ENCODE peak calls at places on chromosome 5, in five cellular contexts. One of them, this sample, is unnamed.

GRCh38 chr5:73214921-73215490 is 42.0 kb downstream of the TMEM174 start:
- DNase-seq in left colon: no peak
- DNase-seq in Kasumi-1: no peak
- DNase-seq in C1 segment of cervical spinal cord: no peak
- DNase-seq in stromal cell of bone marrow: no peak
- DNase-seq in this sample: no peak

GRCh38 chr5:386432-387341 is 56.3 kb upstream of the EXOC3 start:
- DNase-seq in left colon: no peak
- DNase-seq in Kasumi-1: no peak
- DNase-seq in C1 segment of cervical spinal cord: no peak
- DNase-seq in stromal cell of bone marrow: no peak
- DNase-seq in this sample: no peak

GRCh38 chr5:77211013-77211690 is 672 bp downstream of the PDE8B start:
- DNase-seq in left colon: no peak
- DNase-seq in Kasumi-1: peak; percentile 23
- DNase-seq in C1 segment of cervical spinal cord: no peak
- DNase-seq in stromal cell of bone marrow: no peak
- DNase-seq in this sample: no peak

GRCh38 chr5:172339264-172340180 is 56.0 kb upstream of the UBTD2 start:
- DNase-seq in left colon: no peak
- DNase-seq in Kasumi-1: no peak
- DNase-seq in C1 segment of cervical spinal cord: no peak
- DNase-seq in stromal cell of bone marrow: no peak
- DNase-seq in this sample: no peak

GRCh38 chr5:34526682-34527305 is 129.3 kb upstream of the RAI14 start:
- DNase-seq in left colon: no peak
- DNase-seq in Kasumi-1: no peak
- DNase-seq in C1 segment of cervical spinal cord: no peak
- DNase-seq in stromal cell of bone marrow: no peak
- DNase-seq in this sample: no peak

GRCh38 chr5:116938488-116938887 is 363.9 kb upstream of the SEMA6A start:
- DNase-seq in left colon: no peak
- DNase-seq in Kasumi-1: no peak
- DNase-seq in C1 segment of cervical spinal cord: no peak
- DNase-seq in stromal cell of bone marrow: no peak
- DNase-seq in this sample: no peak

GRCh38 chr5:124453221-124454032 is 293.0 kb downstream of the ZNF608 start:
- DNase-seq in left colon: no peak
- DNase-seq in Kasumi-1: peak; percentile 52
- DNase-seq in C1 segment of cervical spinal cord: no peak
- DNase-seq in stromal cell of bone marrow: peak; percentile 40
- DNase-seq in this sample: no peak

GRCh38 chr5:14439087-14439841 is 142.3 kb upstream of the OTULINL start:
- DNase-seq in left colon: no peak
- DNase-seq in Kasumi-1: no peak
- DNase-seq in C1 segment of cervical spinal cord: no peak
- DNase-seq in stromal cell of bone marrow: no peak
- DNase-seq in this sample: no peak

GRCh38 chr5:91074615-91075014 is 308.5 kb downstream of the ARRDC3 start:
- DNase-seq in left colon: no peak
- DNase-seq in Kasumi-1: no peak
- DNase-seq in C1 segment of cervical spinal cord: no peak
- DNase-seq in stromal cell of bone marrow: peak; percentile 82
- DNase-seq in this sample: no peak

GRCh38 chr5:110977927-110978326 is 93.6 kb upstream of the TSLP start:
- DNase-seq in left colon: no peak
- DNase-seq in Kasumi-1: no peak
- DNase-seq in C1 segment of cervical spinal cord: no peak
- DNase-seq in stromal cell of bone marrow: peak; percentile 11
- DNase-seq in this sample: no peak

GRCh38 chr5:119928974-119929373 is 299.6 kb downstream of the FAM170A start:
- DNase-seq in left colon: no peak
- DNase-seq in Kasumi-1: no peak
- DNase-seq in C1 segment of cervical spinal cord: no peak
- DNase-seq in stromal cell of bone marrow: no peak
- DNase-seq in this sample: no peak

GRCh38 chr5:96629774-96630173 is 32.4 kb upstream of the CAST start:
- DNase-seq in left colon: no peak
- DNase-seq in Kasumi-1: peak; percentile 25
- DNase-seq in C1 segment of cervical spinal cord: no peak
- DNase-seq in stromal cell of bone marrow: peak; percentile 91
- DNase-seq in this sample: peak; percentile 44

GRCh38 chr5:176621661-176622079 is 8.7 kb downstream of the SNCB start:
- DNase-seq in left colon: no peak
- DNase-seq in Kasumi-1: no peak
- DNase-seq in C1 segment of cervical spinal cord: no peak
- DNase-seq in stromal cell of bone marrow: no peak
- DNase-seq in this sample: no peak

GRCh38 chr5:123881791-123882244 is 369.8 kb downstream of the CSNK1G3 start:
- DNase-seq in left colon: no peak
- DNase-seq in Kasumi-1: no peak
- DNase-seq in C1 segment of cervical spinal cord: no peak
- DNase-seq in stromal cell of bone marrow: no peak
- DNase-seq in this sample: no peak

GRCh38 chr5:178674334-178674733 is 47.5 kb upstream of the CLK4 start:
- DNase-seq in left colon: no peak
- DNase-seq in Kasumi-1: no peak
- DNase-seq in C1 segment of cervical spinal cord: no peak
- DNase-seq in stromal cell of bone marrow: no peak
- DNase-seq in this sample: no peak

GRCh38 chr5:11047625-11048024 is 286.6 kb upstream of the DAP start:
- DNase-seq in left colon: no peak
- DNase-seq in Kasumi-1: no peak
- DNase-seq in C1 segment of cervical spinal cord: no peak
- DNase-seq in stromal cell of bone marrow: no peak
- DNase-seq in this sample: no peak

GRCh38 chr5:42887094-42887493 is 75.4 kb upstream of the SELENOP start:
- DNase-seq in left colon: peak; percentile 82
- DNase-seq in Kasumi-1: no peak
- DNase-seq in C1 segment of cervical spinal cord: no peak
- DNase-seq in stromal cell of bone marrow: no peak
- DNase-seq in this sample: peak; percentile 42

GRCh38 chr5:89686081-89686765 is 723.3 kb downstream of the CETN3 start:
- DNase-seq in left colon: no peak
- DNase-seq in Kasumi-1: no peak
- DNase-seq in C1 segment of cervical spinal cord: no peak
- DNase-seq in stromal cell of bone marrow: no peak
- DNase-seq in this sample: no peak

GRCh38 chr5:115417076-115417475 is 120.6 kb upstream of the CCDC112 start:
- DNase-seq in left colon: no peak
- DNase-seq in Kasumi-1: no peak
- DNase-seq in C1 segment of cervical spinal cord: no peak
- DNase-seq in stromal cell of bone marrow: no peak
- DNase-seq in this sample: no peak

GRCh38 chr5:90446961-90447360 is 27.6 kb downstream of the MBLAC2 start:
- DNase-seq in left colon: no peak
- DNase-seq in Kasumi-1: no peak
- DNase-seq in C1 segment of cervical spinal cord: no peak
- DNase-seq in stromal cell of bone marrow: peak; percentile 11
- DNase-seq in this sample: no peak

GRCh38 chr5:39158127-39158593 is 61.2 kb downstream of the FYB1 start:
- DNase-seq in left colon: no peak
- DNase-seq in Kasumi-1: no peak
- DNase-seq in C1 segment of cervical spinal cord: no peak
- DNase-seq in stromal cell of bone marrow: no peak
- DNase-seq in this sample: no peak

GRCh38 chr5:150574818-150575537 is 65.5 kb upstream of the SYNPO start:
- DNase-seq in left colon: no peak
- DNase-seq in Kasumi-1: no peak
- DNase-seq in C1 segment of cervical spinal cord: no peak
- DNase-seq in stromal cell of bone marrow: no peak
- DNase-seq in this sample: no peak

GRCh38 chr5:84306617-84307016 is 78.1 kb downstream of the EDIL3 start:
- DNase-seq in left colon: no peak
- DNase-seq in Kasumi-1: no peak
- DNase-seq in C1 segment of cervical spinal cord: no peak
- DNase-seq in stromal cell of bone marrow: no peak
- DNase-seq in this sample: no peak

GRCh38 chr5:2738700-2739359 is 12.6 kb downstream of the IRX2 start:
- DNase-seq in left colon: no peak
- DNase-seq in Kasumi-1: no peak
- DNase-seq in C1 segment of cervical spinal cord: no peak
- DNase-seq in stromal cell of bone marrow: no peak
- DNase-seq in this sample: no peak

GRCh38 chr5:112640495-112640894 is 97.2 kb upstream of the APC start:
- DNase-seq in left colon: no peak
- DNase-seq in Kasumi-1: no peak
- DNase-seq in C1 segment of cervical spinal cord: no peak
- DNase-seq in stromal cell of bone marrow: peak; percentile 38
- DNase-seq in this sample: no peak

GRCh38 chr5:42951847-42952411 is 88.2 kb downstream of the ANXA2R start:
- DNase-seq in left colon: peak; percentile 54
- DNase-seq in Kasumi-1: peak; percentile 64
- DNase-seq in C1 segment of cervical spinal cord: no peak
- DNase-seq in stromal cell of bone marrow: no peak
- DNase-seq in this sample: no peak

GRCh38 chr5:134043793-134044525 is 39.2 kb upstream of the VDAC1 start:
- DNase-seq in left colon: no peak
- DNase-seq in Kasumi-1: no peak
- DNase-seq in C1 segment of cervical spinal cord: no peak
- DNase-seq in stromal cell of bone marrow: no peak
- DNase-seq in this sample: no peak

GRCh38 chr5:99191181-99191775 is 262.5 kb upstream of the CHD1 start:
- DNase-seq in left colon: no peak
- DNase-seq in Kasumi-1: no peak
- DNase-seq in C1 segment of cervical spinal cord: no peak
- DNase-seq in stromal cell of bone marrow: no peak
- DNase-seq in this sample: no peak

GRCh38 chr5:37478086-37478485 is 99.0 kb downstream of the WDR70 start:
- DNase-seq in left colon: no peak
- DNase-seq in Kasumi-1: no peak
- DNase-seq in C1 segment of cervical spinal cord: no peak
- DNase-seq in stromal cell of bone marrow: no peak
- DNase-seq in this sample: no peak

GRCh38 chr5:104611419-104611818 is 1048.8 kb upstream of the NUDT12 start:
- DNase-seq in left colon: no peak
- DNase-seq in Kasumi-1: no peak
- DNase-seq in C1 segment of cervical spinal cord: no peak
- DNase-seq in stromal cell of bone marrow: no peak
- DNase-seq in this sample: no peak

GRCh38 chr5:149962040-149962439 is 1.5 kb downstream of the SLC26A2 start:
- DNase-seq in left colon: no peak
- DNase-seq in Kasumi-1: peak; percentile 87
- DNase-seq in C1 segment of cervical spinal cord: no peak
- DNase-seq in stromal cell of bone marrow: peak; percentile 38
- DNase-seq in this sample: peak; percentile 35

GRCh38 chr5:143506881-143507552 is 103.5 kb upstream of the NR3C1 start:
- DNase-seq in left colon: no peak
- DNase-seq in Kasumi-1: no peak
- DNase-seq in C1 segment of cervical spinal cord: no peak
- DNase-seq in stromal cell of bone marrow: peak; percentile 74
- DNase-seq in this sample: peak; percentile 36

GRCh38 chr5:73780297-73781080 is 154.5 kb downstream of the ARHGEF28 start:
- DNase-seq in left colon: no peak
- DNase-seq in Kasumi-1: no peak
- DNase-seq in C1 segment of cervical spinal cord: no peak
- DNase-seq in stromal cell of bone marrow: no peak
- DNase-seq in this sample: no peak

GRCh38 chr5:56594821-56595220 is 220.5 kb upstream of the MAP3K1 start:
- DNase-seq in left colon: no peak
- DNase-seq in Kasumi-1: no peak
- DNase-seq in C1 segment of cervical spinal cord: no peak
- DNase-seq in stromal cell of bone marrow: no peak
- DNase-seq in this sample: peak; percentile 22

GRCh38 chr5:171299851-171300250 is 9.2 kb upstream of the TLX3 start:
- DNase-seq in left colon: no peak
- DNase-seq in Kasumi-1: no peak
- DNase-seq in C1 segment of cervical spinal cord: no peak
- DNase-seq in stromal cell of bone marrow: no peak
- DNase-seq in this sample: no peak

This sample was measured in HT-29.